ENCODE peak calls at places on chromosomes 13 and 19, in seven cellular contexts. One of them, this sample, is unnamed.

GRCh38 chr13:114174529-114174941 is 4.5 kb upstream of the CFAP97D2 start:
- DNase-seq in HT1080: no peak
- DNase-seq in activated CD8-positive, alpha-beta memory T cell treated with anti-CD3 and anti-CD28 coated beads for 1 hour: no peak
- DNase-seq in stimulated activated CD8-positive, alpha-beta memory T cell treated with anti-CD3 and anti-CD28 coated beads, Interleukin-2, amount 100 ng/mL, for 1 hour: no peak
- DNase-seq in stimulated activated CD4-positive, alpha-beta T cell treated with anti-CD3 and anti-CD28 coated beads, Interleukin-12 subunit alpha, Interleukin-12 subunit beta, amount 100 ng/mL, for 4 hours: no peak
- DNase-seq in stomach: no peak
- DNase-seq in cardiac fibroblast: no peak
- DNase-seq in this sample: no peak

GRCh38 chr19:19468424-19469050 is 46.8 kb downstream of the TSSK6 start:
- DNase-seq in HT1080: no peak
- DNase-seq in stomach: no peak
- DNase-seq in stimulated activated CD4-positive, alpha-beta T cell treated with anti-CD3 and anti-CD28 coated beads, Interleukin-12 subunit alpha, Interleukin-12 subunit beta, amount 100 ng/mL, for 4 hours: no peak
- DNase-seq in stimulated activated CD8-positive, alpha-beta memory T cell treated with anti-CD3 and anti-CD28 coated beads, Interleukin-2, amount 100 ng/mL, for 1 hour: no peak
- DNase-seq in activated CD8-positive, alpha-beta memory T cell treated with anti-CD3 and anti-CD28 coated beads for 1 hour: no peak
- DNase-seq in cardiac fibroblast: peak; percentile 40
- DNase-seq in this sample: no peak

GRCh38 chr19:3096267-3096901 is 2.2 kb downstream of the GNA11 start:
- DNase-seq in activated CD8-positive, alpha-beta memory T cell treated with anti-CD3 and anti-CD28 coated beads for 1 hour: no peak
- DNase-seq in HT1080: no peak
- DNase-seq in stimulated activated CD4-positive, alpha-beta T cell treated with anti-CD3 and anti-CD28 coated beads, Interleukin-12 subunit alpha, Interleukin-12 subunit beta, amount 100 ng/mL, for 4 hours: no peak
- DNase-seq in stomach: no peak
- DNase-seq in cardiac fibroblast: no peak
- DNase-seq in stimulated activated CD8-positive, alpha-beta memory T cell treated with anti-CD3 and anti-CD28 coated beads, Interleukin-2, amount 100 ng/mL, for 1 hour: no peak
- DNase-seq in this sample: no peak

GRCh38 chr13:84132491-84132890 is 250.2 kb upstream of the SLITRK1 start:
- DNase-seq in stomach: no peak
- DNase-seq in cardiac fibroblast: no peak
- DNase-seq in activated CD8-positive, alpha-beta memory T cell treated with anti-CD3 and anti-CD28 coated beads for 1 hour: no peak
- DNase-seq in HT1080: no peak
- DNase-seq in stimulated activated CD4-positive, alpha-beta T cell treated with anti-CD3 and anti-CD28 coated beads, Interleukin-12 subunit alpha, Interleukin-12 subunit beta, amount 100 ng/mL, for 4 hours: no peak
- DNase-seq in stimulated activated CD8-positive, alpha-beta memory T cell treated with anti-CD3 and anti-CD28 coated beads, Interleukin-2, amount 100 ng/mL, for 1 hour: no peak
- DNase-seq in this sample: no peak

GRCh38 chr13:24506698-24507335 is 5.8 kb downstream of the PARP4 start:
- DNase-seq in activated CD8-positive, alpha-beta memory T cell treated with anti-CD3 and anti-CD28 coated beads for 1 hour: no peak
- DNase-seq in stimulated activated CD8-positive, alpha-beta memory T cell treated with anti-CD3 and anti-CD28 coated beads, Interleukin-2, amount 100 ng/mL, for 1 hour: no peak
- DNase-seq in stomach: no peak
- DNase-seq in HT1080: no peak
- DNase-seq in stimulated activated CD4-positive, alpha-beta T cell treated with anti-CD3 and anti-CD28 coated beads, Interleukin-12 subunit alpha, Interleukin-12 subunit beta, amount 100 ng/mL, for 4 hours: no peak
- DNase-seq in cardiac fibroblast: no peak
- DNase-seq in this sample: no peak

GRCh38 chr19:33275933-33276619 is 26.3 kb downstream of the CEBPA start:
- DNase-seq in stimulated activated CD8-positive, alpha-beta memory T cell treated with anti-CD3 and anti-CD28 coated beads, Interleukin-2, amount 100 ng/mL, for 1 hour: no peak
- DNase-seq in activated CD8-positive, alpha-beta memory T cell treated with anti-CD3 and anti-CD28 coated beads for 1 hour: no peak
- DNase-seq in stomach: peak; percentile 45
- DNase-seq in stimulated activated CD4-positive, alpha-beta T cell treated with anti-CD3 and anti-CD28 coated beads, Interleukin-12 subunit alpha, Interleukin-12 subunit beta, amount 100 ng/mL, for 4 hours: no peak
- DNase-seq in HT1080: no peak
- DNase-seq in cardiac fibroblast: no peak
- DNase-seq in this sample: no peak

GRCh38 chr19:12481781-12482504 is 2.7 kb downstream of the ZNF709 start:
- DNase-seq in cardiac fibroblast: no peak
- DNase-seq in stimulated activated CD8-positive, alpha-beta memory T cell treated with anti-CD3 and anti-CD28 coated beads, Interleukin-2, amount 100 ng/mL, for 1 hour: no peak
- DNase-seq in HT1080: no peak
- DNase-seq in activated CD8-positive, alpha-beta memory T cell treated with anti-CD3 and anti-CD28 coated beads for 1 hour: no peak
- DNase-seq in stimulated activated CD4-positive, alpha-beta T cell treated with anti-CD3 and anti-CD28 coated beads, Interleukin-12 subunit alpha, Interleukin-12 subunit beta, amount 100 ng/mL, for 4 hours: no peak
- DNase-seq in stomach: no peak
- DNase-seq in this sample: no peak

GRCh38 chr13:74203576-74203975 is 69.4 kb upstream of the KLF12 start:
- DNase-seq in activated CD8-positive, alpha-beta memory T cell treated with anti-CD3 and anti-CD28 coated beads for 1 hour: no peak
- DNase-seq in stimulated activated CD8-positive, alpha-beta memory T cell treated with anti-CD3 and anti-CD28 coated beads, Interleukin-2, amount 100 ng/mL, for 1 hour: no peak
- DNase-seq in stimulated activated CD4-positive, alpha-beta T cell treated with anti-CD3 and anti-CD28 coated beads, Interleukin-12 subunit alpha, Interleukin-12 subunit beta, amount 100 ng/mL, for 4 hours: no peak
- DNase-seq in cardiac fibroblast: no peak
- DNase-seq in HT1080: peak; percentile 31
- DNase-seq in stomach: no peak
- DNase-seq in this sample: no peak

GRCh38 chr13:99071211-99071610 is 93.3 kb upstream of the DOCK9 start:
- DNase-seq in stimulated activated CD4-positive, alpha-beta T cell treated with anti-CD3 and anti-CD28 coated beads, Interleukin-12 subunit alpha, Interleukin-12 subunit beta, amount 100 ng/mL, for 4 hours: no peak
- DNase-seq in HT1080: no peak
- DNase-seq in stomach: no peak
- DNase-seq in activated CD8-positive, alpha-beta memory T cell treated with anti-CD3 and anti-CD28 coated beads for 1 hour: no peak
- DNase-seq in cardiac fibroblast: no peak
- DNase-seq in stimulated activated CD8-positive, alpha-beta memory T cell treated with anti-CD3 and anti-CD28 coated beads, Interleukin-2, amount 100 ng/mL, for 1 hour: no peak
- DNase-seq in this sample: no peak

GRCh38 chr13:110536006-110536693 is 25.4 kb downstream of the RAB20 start:
- DNase-seq in stomach: no peak
- DNase-seq in cardiac fibroblast: no peak
- DNase-seq in activated CD8-positive, alpha-beta memory T cell treated with anti-CD3 and anti-CD28 coated beads for 1 hour: no peak
- DNase-seq in stimulated activated CD4-positive, alpha-beta T cell treated with anti-CD3 and anti-CD28 coated beads, Interleukin-12 subunit alpha, Interleukin-12 subunit beta, amount 100 ng/mL, for 4 hours: no peak
- DNase-seq in HT1080: no peak
- DNase-seq in stimulated activated CD8-positive, alpha-beta memory T cell treated with anti-CD3 and anti-CD28 coated beads, Interleukin-2, amount 100 ng/mL, for 1 hour: no peak
- DNase-seq in this sample: no peak

GRCh38 chr13:29923554-29924481 is 73.4 kb upstream of the UBL3 start:
- DNase-seq in activated CD8-positive, alpha-beta memory T cell treated with anti-CD3 and anti-CD28 coated beads for 1 hour: peak; percentile 26
- DNase-seq in stimulated activated CD8-positive, alpha-beta memory T cell treated with anti-CD3 and anti-CD28 coated beads, Interleukin-2, amount 100 ng/mL, for 1 hour: peak; percentile 18
- DNase-seq in stomach: peak; percentile 94
- DNase-seq in stimulated activated CD4-positive, alpha-beta T cell treated with anti-CD3 and anti-CD28 coated beads, Interleukin-12 subunit alpha, Interleukin-12 subunit beta, amount 100 ng/mL, for 4 hours: peak; percentile 56
- DNase-seq in cardiac fibroblast: peak; percentile 99
- DNase-seq in HT1080: peak; percentile 98
- DNase-seq in this sample: peak; percentile 27

GRCh38 chr19:40278361-40279045 is 6.6 kb downstream of the AKT2 start:
- DNase-seq in stimulated activated CD8-positive, alpha-beta memory T cell treated with anti-CD3 and anti-CD28 coated beads, Interleukin-2, amount 100 ng/mL, for 1 hour: no peak
- DNase-seq in stomach: no peak
- DNase-seq in HT1080: no peak
- DNase-seq in stimulated activated CD4-positive, alpha-beta T cell treated with anti-CD3 and anti-CD28 coated beads, Interleukin-12 subunit alpha, Interleukin-12 subunit beta, amount 100 ng/mL, for 4 hours: no peak
- DNase-seq in cardiac fibroblast: no peak
- DNase-seq in activated CD8-positive, alpha-beta memory T cell treated with anti-CD3 and anti-CD28 coated beads for 1 hour: no peak
- DNase-seq in this sample: no peak

GRCh38 chr19:35086455-35086854 is 29.2 kb upstream of the FXYD3 start:
- DNase-seq in activated CD8-positive, alpha-beta memory T cell treated with anti-CD3 and anti-CD28 coated beads for 1 hour: no peak
- DNase-seq in cardiac fibroblast: no peak
- DNase-seq in HT1080: no peak
- DNase-seq in stomach: no peak
- DNase-seq in stimulated activated CD8-positive, alpha-beta memory T cell treated with anti-CD3 and anti-CD28 coated beads, Interleukin-2, amount 100 ng/mL, for 1 hour: no peak
- DNase-seq in stimulated activated CD4-positive, alpha-beta T cell treated with anti-CD3 and anti-CD28 coated beads, Interleukin-12 subunit alpha, Interleukin-12 subunit beta, amount 100 ng/mL, for 4 hours: no peak
- DNase-seq in this sample: no peak

GRCh38 chr19:45195764-45196163 is 17.2 kb downstream of the BLOC1S3 start:
- DNase-seq in activated CD8-positive, alpha-beta memory T cell treated with anti-CD3 and anti-CD28 coated beads for 1 hour: no peak
- DNase-seq in stomach: no peak
- DNase-seq in cardiac fibroblast: no peak
- DNase-seq in HT1080: peak; percentile 27
- DNase-seq in stimulated activated CD4-positive, alpha-beta T cell treated with anti-CD3 and anti-CD28 coated beads, Interleukin-12 subunit alpha, Interleukin-12 subunit beta, amount 100 ng/mL, for 4 hours: no peak
- DNase-seq in stimulated activated CD8-positive, alpha-beta memory T cell treated with anti-CD3 and anti-CD28 coated beads, Interleukin-2, amount 100 ng/mL, for 1 hour: no peak
- DNase-seq in this sample: no peak

GRCh38 chr19:47854459-47854858 is 4.6 kb upstream of the TPRX2 start:
- DNase-seq in stomach: no peak
- DNase-seq in HT1080: no peak
- DNase-seq in activated CD8-positive, alpha-beta memory T cell treated with anti-CD3 and anti-CD28 coated beads for 1 hour: no peak
- DNase-seq in stimulated activated CD8-positive, alpha-beta memory T cell treated with anti-CD3 and anti-CD28 coated beads, Interleukin-2, amount 100 ng/mL, for 1 hour: no peak
- DNase-seq in cardiac fibroblast: no peak
- DNase-seq in stimulated activated CD4-positive, alpha-beta T cell treated with anti-CD3 and anti-CD28 coated beads, Interleukin-12 subunit alpha, Interleukin-12 subunit beta, amount 100 ng/mL, for 4 hours: no peak
- DNase-seq in this sample: no peak

GRCh38 chr19:17519967-17520366 is 8.5 kb downstream of the PGLS start:
- DNase-seq in stomach: no peak
- DNase-seq in activated CD8-positive, alpha-beta memory T cell treated with anti-CD3 and anti-CD28 coated beads for 1 hour: no peak
- DNase-seq in HT1080: no peak
- DNase-seq in stimulated activated CD8-positive, alpha-beta memory T cell treated with anti-CD3 and anti-CD28 coated beads, Interleukin-2, amount 100 ng/mL, for 1 hour: no peak
- DNase-seq in stimulated activated CD4-positive, alpha-beta T cell treated with anti-CD3 and anti-CD28 coated beads, Interleukin-12 subunit alpha, Interleukin-12 subunit beta, amount 100 ng/mL, for 4 hours: no peak
- DNase-seq in cardiac fibroblast: no peak
- DNase-seq in this sample: no peak

GRCh38 chr19:2391118-2391725 is 31.2 kb downstream of the TMPRSS9 start:
- DNase-seq in activated CD8-positive, alpha-beta memory T cell treated with anti-CD3 and anti-CD28 coated beads for 1 hour: no peak
- DNase-seq in stomach: peak; percentile 32
- DNase-seq in stimulated activated CD8-positive, alpha-beta memory T cell treated with anti-CD3 and anti-CD28 coated beads, Interleukin-2, amount 100 ng/mL, for 1 hour: no peak
- DNase-seq in stimulated activated CD4-positive, alpha-beta T cell treated with anti-CD3 and anti-CD28 coated beads, Interleukin-12 subunit alpha, Interleukin-12 subunit beta, amount 100 ng/mL, for 4 hours: no peak
- DNase-seq in cardiac fibroblast: peak; percentile 87
- DNase-seq in HT1080: peak; percentile 52
- DNase-seq in this sample: no peak

GRCh38 chr13:113879506-113880360 is 15.9 kb upstream of the GAS6 start:
- DNase-seq in stimulated activated CD8-positive, alpha-beta memory T cell treated with anti-CD3 and anti-CD28 coated beads, Interleukin-2, amount 100 ng/mL, for 1 hour: no peak
- DNase-seq in stomach: no peak
- DNase-seq in cardiac fibroblast: no peak
- DNase-seq in HT1080: no peak
- DNase-seq in stimulated activated CD4-positive, alpha-beta T cell treated with anti-CD3 and anti-CD28 coated beads, Interleukin-12 subunit alpha, Interleukin-12 subunit beta, amount 100 ng/mL, for 4 hours: no peak
- DNase-seq in activated CD8-positive, alpha-beta memory T cell treated with anti-CD3 and anti-CD28 coated beads for 1 hour: no peak
- DNase-seq in this sample: no peak

GRCh38 chr13:114093118-114093517 is 39.3 kb downstream of the RASA3 start:
- DNase-seq in stomach: no peak
- DNase-seq in cardiac fibroblast: no peak
- DNase-seq in stimulated activated CD4-positive, alpha-beta T cell treated with anti-CD3 and anti-CD28 coated beads, Interleukin-12 subunit alpha, Interleukin-12 subunit beta, amount 100 ng/mL, for 4 hours: no peak
- DNase-seq in activated CD8-positive, alpha-beta memory T cell treated with anti-CD3 and anti-CD28 coated beads for 1 hour: no peak
- DNase-seq in stimulated activated CD8-positive, alpha-beta memory T cell treated with anti-CD3 and anti-CD28 coated beads, Interleukin-2, amount 100 ng/mL, for 1 hour: no peak
- DNase-seq in HT1080: no peak
- DNase-seq in this sample: no peak

GRCh38 chr13:99350191-99350590 is 43.0 kb upstream of the GPR183 start:
- DNase-seq in stimulated activated CD4-positive, alpha-beta T cell treated with anti-CD3 and anti-CD28 coated beads, Interleukin-12 subunit alpha, Interleukin-12 subunit beta, amount 100 ng/mL, for 4 hours: no peak
- DNase-seq in cardiac fibroblast: no peak
- DNase-seq in HT1080: no peak
- DNase-seq in stimulated activated CD8-positive, alpha-beta memory T cell treated with anti-CD3 and anti-CD28 coated beads, Interleukin-2, amount 100 ng/mL, for 1 hour: no peak
- DNase-seq in activated CD8-positive, alpha-beta memory T cell treated with anti-CD3 and anti-CD28 coated beads for 1 hour: no peak
- DNase-seq in stomach: no peak
- DNase-seq in this sample: no peak

This sample was measured in activated CD4-positive, CD25-positive, alpha-beta regulatory T cell.